ENCODE peak calls at places on chromosomes 12 and 14, in five cellular contexts. X is AG10803, A is COR-L47, P is HCT116, Y is T-helper 2 cell. V is an unnamed sample.

GRCh38 chr14:75982724-75983358 is 1.0 kb upstream of the TGFB3 start:
- DNase-seq in X (peak), A (peak), P (no peak), Y (no peak), V (peak)

GRCh38 chr12:77601069-77601468 is 229.6 kb upstream of the NAV3 start:
- DNase-seq in X (no peak), A (no peak), P (no peak), Y (no peak), V (no peak)

GRCh38 chr12:23827353-23827752 is 122.1 kb downstream of the SOX5 start:
- DNase-seq in X (no peak), A (no peak), P (no peak), Y (no peak), V (no peak)

GRCh38 chr14:89767861-89768268 is 186.7 kb downstream of the EFCAB11 start:
- DNase-seq in X (peak), A (peak), P (peak), Y (peak), V (peak)

GRCh38 chr12:49038291-49038955 is 19.8 kb upstream of the PRKAG1 start:
- DNase-seq in X (no peak), A (no peak), P (no peak), Y (no peak), V (no peak)

GRCh38 chr12:7383157-7383556 is 60.8 kb downstream of the CD163L1 start:
- DNase-seq in X (no peak), A (no peak), P (no peak), Y (no peak), V (no peak)

GRCh38 chr14:58100735-58101368 is 51.2 kb downstream of the ARMH4 start:
- DNase-seq in X (peak), A (no peak), P (no peak), Y (no peak), V (peak)

GRCh38 chr12:76519538-76519937 is 40.0 kb downstream of the OSBPL8 start:
- DNase-seq in X (no peak), A (no peak), P (no peak), Y (peak), V (no peak)

GRCh38 chr12:106583578-106584103 is 837 bp downstream of the RFX4 start:
- DNase-seq in X (peak), A (no peak), P (no peak), Y (peak), V (no peak)

GRCh38 chr14:99521176-99522024 is 40.2 kb downstream of the CCNK start:
- DNase-seq in X (no peak), A (no peak), P (no peak), Y (no peak), V (no peak)

GRCh38 chr14:24298892-24299254 is 707 bp downstream of the DHRS1 start:
- DNase-seq in X (peak), A (no peak), P (peak), Y (peak), V (peak)

GRCh38 chr14:86035882-86036281 is 505.9 kb downstream of the FLRT2 start:
- DNase-seq in X (peak), A (no peak), P (no peak), Y (peak), V (peak)

GRCh38 chr14:69101331-69101826 is 51.5 kb downstream of the DCAF5 start:
- DNase-seq in X (peak), A (peak), P (peak), Y (peak), V (peak)

GRCh38 chr12:110079477-110080400 is 31.4 kb upstream of the C12orf76 start:
- DNase-seq in X (no peak), A (no peak), P (no peak), Y (peak), V (no peak)

GRCh38 chr14:68934034-68934433 is 45.1 kb downstream of the ACTN1 start:
- DNase-seq in X (no peak), A (no peak), P (no peak), Y (no peak), V (no peak)

GRCh38 chr12:96516472-96517417 is 27.4 kb downstream of the CFAP54 start:
- DNase-seq in X (peak), A (peak), P (peak), Y (peak), V (peak)

GRCh38 chr12:56150563-56150962 is 1.8 kb upstream of the MYL6B start:
- DNase-seq in X (no peak), A (no peak), P (no peak), Y (no peak), V (no peak)

GRCh38 chr14:20327005-20327869 is 5.8 kb downstream of the CCNB1IP1 start:
- DNase-seq in X (peak), A (peak), P (peak), Y (peak), V (peak)

GRCh38 chr14:95504135-95505029 is 12.1 kb downstream of the SYNE3 start:
- DNase-seq in X (peak), A (no peak), P (no peak), Y (peak), V (peak)

GRCh38 chr14:41606249-41607118 is at the start of gene LRFN5:
- DNase-seq in X (peak), A (peak), P (no peak), Y (peak), V (no peak)

GRCh38 chr14:53845813-53846693 is 110.6 kb downstream of the BMP4 start:
- DNase-seq in X (no peak), A (no peak), P (peak), Y (no peak), V (no peak)

GRCh38 chr12:62653304-62653703 is 186.7 kb downstream of the MON2 start:
- DNase-seq in X (no peak), A (no peak), P (no peak), Y (no peak), V (no peak)

GRCh38 chr14:65910108-65910507 is 497.6 kb downstream of the FUT8 start:
- DNase-seq in X (peak), A (peak), P (no peak), Y (no peak), V (peak)

GRCh38 chr12:103930787-103931536 is 752 bp downstream of the HSP90B1 start:
- DNase-seq in X (peak), A (no peak), P (no peak), Y (peak), V (peak)

GRCh38 chr12:43980627-43981191 is 144.8 kb downstream of the TMEM117 start:
- DNase-seq in X (no peak), A (no peak), P (no peak), Y (no peak), V (no peak)

GRCh38 chr12:116964740-116965090 is 54.0 kb downstream of the FBXW8 start:
- DNase-seq in X (no peak), A (peak), P (no peak), Y (no peak), V (no peak)

GRCh38 chr12:39937119-39937518 is 168.8 kb downstream of the SLC2A13 start:
- DNase-seq in X (no peak), A (no peak), P (no peak), Y (no peak), V (no peak)

GRCh38 chr12:63968685-63969084 is 124.2 kb downstream of the SRGAP1 start:
- DNase-seq in X (no peak), A (no peak), P (no peak), Y (no peak), V (no peak)

GRCh38 chr12:12999276-12999958 is 648 bp downstream of the HEBP1 start:
- DNase-seq in X (peak), A (no peak), P (no peak), Y (no peak), V (peak)

GRCh38 chr12:113477171-113477841 is 5.6 kb upstream of the LHX5 start:
- DNase-seq in X (no peak), A (no peak), P (no peak), Y (no peak), V (no peak)

GRCh38 chr12:49287876-49288275 is 7.1 kb upstream of the PRPH start:
- DNase-seq in X (no peak), A (no peak), P (no peak), Y (no peak), V (no peak)

GRCh38 chr12:105882404-105882803 is 256.4 kb downstream of the NUAK1 start:
- DNase-seq in X (peak), A (no peak), P (no peak), Y (no peak), V (peak)

GRCh38 chr12:119262388-119262787 is 72.1 kb upstream of the CCDC60 start:
- DNase-seq in X (no peak), A (no peak), P (no peak), Y (no peak), V (no peak)

GRCh38 chr12:31206038-31206670 is 119.8 kb downstream of the SINHCAF start:
- DNase-seq in X (peak), A (no peak), P (peak), Y (no peak), V (peak)

GRCh38 chr12:94872007-94872653 is 131.4 kb downstream of the NDUFA12 start:
- DNase-seq in X (no peak), A (no peak), P (no peak), Y (no peak), V (no peak)

GRCh38 chr14:73221945-73222344 is 15.4 kb upstream of the PAPLN start:
- DNase-seq in X (peak), A (no peak), P (no peak), Y (no peak), V (peak)

GRCh38 chr14:64193821-64194220 is 100.3 kb downstream of the ESR2 start:
- DNase-seq in X (no peak), A (no peak), P (no peak), Y (no peak), V (no peak)

V was measured in AG08395.